ENCODE peak calls at places on chromosome 19, in five cellular contexts. P is stomach, B is right cardiac atrium, T is PC-3, J is heart left ventricle. W is an unnamed sample. For H3K9me3, the result is how much of the 10 kb centered on the place peaks cover.

GRCh38 chr19:47994209-47994802 is at the start of gene ELSPBP1:
- DNase-seq in P (no peak), B (no peak), T (no peak), J (no peak), W (no peak)

GRCh38 chr19:47107953-47108746 is 5.4 kb downstream of the ZC3H4 start:
- DNase-seq in P (no peak), B (no peak), T (peak), J (no peak), W (no peak)

GRCh38 chr19:7187605-7188339 is 106.4 kb downstream of the INSR start:
- DNase-seq in P (no peak), B (no peak), T (no peak), J (no peak), W (no peak)

GRCh38 chr19:41696402-41697197 is 8.5 kb upstream of the CEACAM7 start:
- DNase-seq in P (peak), B (no peak), T (peak), J (no peak), W (no peak)

GRCh38 chr19:35779033-35779432 is 3.7 kb downstream of the ARHGAP33 start:
- DNase-seq in P (no peak), B (no peak), T (no peak), J (no peak), W (no peak)

GRCh38 chr19:55675661-55676354 is 782 bp downstream of the EPN1 start:
- DNase-seq in P (no peak), B (no peak), T (peak), J (no peak), W (no peak)

GRCh38 chr19:3233831-3234230 is 9.4 kb downstream of the CELF5 start:
- DNase-seq in P (no peak), B (no peak), T (no peak), J (no peak), W (no peak)

GRCh38 chr19:43763473-43763939 is 8.7 kb upstream of the SMG9 start:
- DNase-seq in P (no peak), B (no peak), T (no peak), J (peak), W (no peak)

GRCh38 chr19:4449022-4449825 is 8.4 kb downstream of the UBXN6 start:
- DNase-seq in P (no peak), B (peak), T (no peak), J (peak), W (no peak)

GRCh38 chr19:17721821-17722220 is 2.5 kb downstream of the MAP1S start:
- DNase-seq in P (no peak), B (peak), T (peak), J (peak), W (no peak)

GRCh38 chr19:42303876-42304275 is 1.5 kb upstream of the PAFAH1B3 start:
- DNase-seq in P (no peak), B (peak), T (no peak), J (no peak), W (no peak)

GRCh38 chr19:36113895-36114762 is 546 bp downstream of the POLR2I start:
- DNase-seq in P (peak), B (no peak), T (peak), J (no peak), W (no peak)

GRCh38 chr19:30423481-30423880 is 51.3 kb downstream of the ZNF536 start:
- DNase-seq in P (no peak), B (peak), T (no peak), J (peak), W (no peak)

GRCh38 chr19:7564866-7565265 is 29.3 kb downstream of the PNPLA6 start:
- DNase-seq in P (no peak), B (no peak), T (no peak), J (no peak), W (no peak)

GRCh38 chr19:23766951-23767350 is 8.3 kb upstream of the ZNF681 start:
- DNase-seq in P (no peak), B (no peak), T (no peak), J (no peak), W (peak)

GRCh38 chr19:44847144-44848035 is 1.3 kb downstream of the NECTIN2 start:
- DNase-seq in P (peak), B (peak), T (peak), J (peak), W (peak)

GRCh38 chr19:13130886-13131490 is 12.9 kb downstream of the NACC1 start:
- DNase-seq in P (no peak), B (no peak), T (no peak), J (no peak), W (no peak)

GRCh38 chr19:2488942-2489731 is 13.2 kb downstream of the GADD45B start:
- DNase-seq in P (peak), B (peak), T (peak), J (peak), W (no peak)

GRCh38 chr19:17513801-17514200 is 2.4 kb downstream of the PGLS start:
- DNase-seq in P (no peak), B (no peak), T (no peak), J (no peak), W (no peak)

GRCh38 chr19:6610934-6611370 is 20.0 kb upstream of the CD70 start:
- DNase-seq in P (no peak), B (no peak), T (peak), J (no peak), W (no peak)

GRCh38 chr19:54532528-54532927 is 29.9 kb downstream of the LAIR2 start:
- DNase-seq in P (no peak), B (no peak), T (no peak), J (no peak), W (no peak)

GRCh38 chr19:11155373-11156120 is at the start of gene SPC24:
- DNase-seq in P (peak), B (peak), T (peak), J (peak), W (peak)

GRCh38 chr19:45774765-45775164 is 5.7 kb upstream of the SIX5 start:
- DNase-seq in P (no peak), B (no peak), T (no peak), J (no peak), W (no peak)

GRCh38 chr19:46528601-46529447 is 33.2 kb upstream of the PNMA8B start:
- DNase-seq in P (no peak), B (no peak), T (no peak), J (no peak), W (peak)

GRCh38 chr19:46303702-46304397 is 7.0 kb downstream of the HIF3A start:
- DNase-seq in P (peak), B (peak), T (no peak), J (peak), W (peak)

GRCh38 chr19:43624933-43625332 is 5.5 kb upstream of the ZNF428 start:
- DNase-seq in P (peak), B (peak), T (no peak), J (no peak), W (no peak)

GRCh38 chr19:4429266-4430200 is 27.1 kb downstream of the CHAF1A start:
- DNase-seq in P (no peak), B (no peak), T (no peak), J (no peak), W (no peak)

GRCh38 chr19:719636-720377 is 11.1 kb downstream of the PALM start:
- DNase-seq in P (no peak), B (peak), T (no peak), J (no peak), W (no peak)

GRCh38 chr19:36638862-36639510 is 27.7 kb downstream of the ZNF461 start:
- DNase-seq in P (no peak), B (no peak), T (no peak), J (no peak), W (no peak)

GRCh38 chr19:2443785-2444182 is 13.0 kb downstream of the LMNB2 start:
- DNase-seq in P (no peak), B (peak), T (no peak), J (no peak), W (no peak)

GRCh38 chr19:33409035-33409434 is 35.5 kb downstream of the CEBPG start:
- DNase-seq in P (no peak), B (peak), T (no peak), J (no peak), W (no peak)

GRCh38 chr19:42199440-42200115 is 17.9 kb downstream of the DEDD2 start:
- DNase-seq in P (peak), B (peak), T (no peak), J (peak), W (no peak)

DNA sequence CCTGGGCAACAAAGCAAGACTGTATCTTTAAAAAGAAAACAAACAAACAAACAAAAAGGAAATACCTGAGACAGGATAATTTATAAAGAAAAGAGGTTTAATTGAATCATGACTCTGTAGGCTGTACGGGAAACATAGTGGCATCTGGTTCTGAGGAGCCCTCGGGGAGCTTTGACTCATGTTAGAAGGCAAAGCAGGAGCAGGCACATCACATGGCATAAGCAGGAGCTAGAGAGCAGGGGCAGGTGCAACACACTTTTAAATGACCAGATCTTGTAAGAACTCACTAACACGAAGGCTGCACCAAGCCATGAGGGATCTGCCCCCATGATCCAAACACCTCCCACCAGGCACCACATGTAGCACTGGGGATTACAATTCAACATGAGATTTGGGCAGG is 13.2 kb upstream of the OR10H2 start:
- DNase-seq in P (no peak), B (no peak), T (no peak), J (no peak), W (no peak)
- H3K9me3 ChIP-seq in P (under half), B (under half), T (under half), J (under half), W (under half)

GRCh38 chr19:51916167-51916566 is 11.1 kb upstream of the ZNF613 start:
- DNase-seq in P (no peak), B (no peak), T (no peak), J (no peak), W (no peak)

GRCh38 chr19:51919606-51920005 is 7.7 kb upstream of the ZNF613 start:
- DNase-seq in P (no peak), B (no peak), T (no peak), J (no peak), W (no peak)

DNA sequence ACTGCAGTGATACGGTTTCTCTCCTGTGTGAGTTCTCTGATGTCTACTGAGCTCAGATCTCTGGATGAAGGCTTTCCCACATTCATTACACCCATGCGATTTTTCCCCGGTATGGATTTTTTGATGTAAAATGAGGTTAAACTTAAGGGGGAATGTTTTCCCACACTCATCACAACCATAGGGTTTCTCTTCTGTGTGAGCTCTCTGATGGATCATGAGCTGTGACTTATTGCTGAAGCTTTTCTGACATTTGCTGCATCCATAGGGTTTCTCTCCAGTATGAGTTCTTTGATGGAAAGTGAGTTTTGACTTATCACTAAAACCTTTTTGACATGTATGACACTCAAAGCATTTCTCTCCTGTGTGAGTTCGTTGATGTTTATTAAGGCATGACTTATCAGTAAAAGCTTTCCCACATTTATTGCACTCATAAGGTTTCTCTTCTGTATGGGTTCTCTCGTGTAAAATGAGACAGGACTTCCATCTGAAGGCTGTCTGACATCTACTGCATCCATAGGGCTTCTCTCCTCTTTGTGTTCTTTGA is 10.6 kb upstream of the ZNF649 start:
- DNase-seq in P (no peak), B (no peak), T (no peak), J (no peak), W (no peak)
- H3K9me3 ChIP-seq in P (half or more), B (under half), T (half or more), J (half or more), W (under half)

GRCh38 chr19:57465680-57466381 is 8.9 kb upstream of the VN1R1 start:
- DNase-seq in P (no peak), B (no peak), T (peak), J (no peak), W (no peak)

GRCh38 chr19:57466489-57466888 is 9.5 kb upstream of the VN1R1 start:
- DNase-seq in P (no peak), B (peak), T (no peak), J (peak), W (no peak)
- H3K9me3 ChIP-seq in P (half or more), B (under half), T (under half), J (half or more), W (half or more)

DNA sequence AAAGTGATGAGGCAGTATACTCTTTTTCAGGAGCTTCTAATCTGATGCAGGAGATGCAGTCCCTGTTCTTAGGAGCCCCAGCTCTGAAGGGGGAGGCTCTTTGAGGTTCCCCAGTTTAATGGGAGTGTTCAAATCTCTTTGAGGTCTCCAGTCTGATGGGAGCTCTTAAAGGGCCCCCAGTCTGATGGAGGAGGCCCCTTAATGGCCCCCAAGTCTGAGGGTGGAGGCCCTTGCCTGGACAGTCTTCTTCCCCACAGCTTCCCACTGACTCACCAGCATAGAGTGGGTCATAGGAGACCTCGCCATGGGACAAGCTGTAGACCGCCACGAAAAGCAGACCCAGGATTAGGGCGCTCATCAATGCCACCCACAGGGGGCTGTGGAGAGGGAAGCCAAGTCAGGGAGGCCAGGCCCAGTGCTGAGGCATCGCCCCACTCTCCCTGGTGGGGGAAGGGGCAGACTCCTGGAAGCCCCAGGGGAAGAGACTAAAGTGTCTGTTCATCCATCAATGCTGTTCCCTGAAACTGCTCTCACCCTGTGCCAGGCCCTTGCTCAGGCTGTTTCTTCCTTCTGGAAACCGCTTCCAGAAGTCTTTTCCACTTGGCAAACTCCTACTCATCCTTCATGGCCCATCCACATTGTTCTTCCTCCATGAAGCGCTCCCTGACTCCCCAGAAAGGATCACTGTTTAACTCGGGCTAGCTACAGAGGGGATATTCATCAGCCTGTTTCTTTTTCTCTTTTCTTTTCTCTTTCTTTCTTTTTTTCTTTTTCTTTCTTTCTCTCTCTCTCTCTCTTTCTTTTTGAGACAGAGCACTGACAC is 2.1 kb downstream of the TM6SF2 start:
- DNase-seq in P (no peak), B (no peak), T (no peak), J (no peak), W (no peak)
- H3K9me3 ChIP-seq in P (under half), B (under half), T (under half), J (under half), W (under half)

GRCh38 chr19:52809801-52810200 is 11.6 kb downstream of the ZNF28 start:
- DNase-seq in P (no peak), B (no peak), T (no peak), J (no peak), W (no peak)
- H3K9me3 ChIP-seq in P (half or more), B (under half), T (under half), J (under half), W (under half)

GRCh38 chr19:56877069-56877715 is 36.7 kb upstream of the PEG3 start:
- DNase-seq in P (no peak), B (no peak), T (no peak), J (no peak), W (no peak)

GRCh38 chr19:56869886-56870285 is 29.4 kb upstream of the PEG3 start:
- DNase-seq in P (no peak), B (no peak), T (no peak), J (no peak), W (no peak)

GRCh38 chr19:56874530-56874929 is 34.0 kb upstream of the PEG3 start:
- DNase-seq in P (no peak), B (no peak), T (no peak), J (no peak), W (no peak)

GRCh38 chr19:56875717-56876116 is 35.2 kb upstream of the PEG3 start:
- DNase-seq in P (no peak), B (no peak), T (no peak), J (no peak), W (no peak)

GRCh38 chr19:56873493-56873892 is 33.0 kb upstream of the PEG3 start:
- DNase-seq in P (no peak), B (no peak), T (no peak), J (no peak), W (no peak)
- H3K9me3 ChIP-seq in P (half or more), B (under half), T (under half), J (under half), W (under half)

GRCh38 chr19:20005741-20006140 is 33.6 kb downstream of the ZNF682 start:
- DNase-seq in P (no peak), B (no peak), T (no peak), J (no peak), W (no peak)
- H3K9me3 ChIP-seq in P (half or more), B (under half), T (half or more), J (half or more), W (under half)